ENCODE peak calls at places on chromosomes 4 and X, in four cellular contexts. U is NCI-H460, Z is lower lobe of right lung, C is C1 segment of cervical spinal cord. P is an unnamed sample.

GRCh38 chr4:21856754-21857153 is 91.8 kb downstream of the KCNIP4 start:
- DNase-seq in U (no peak), Z (no peak), C (peak), P (no peak)

GRCh38 chrX:94937491-94937890 is 1263.5 kb downstream of the FAM133A start:
- DNase-seq in C (no peak), Z (no peak), U (no peak), P (no peak)

GRCh38 chr4:142367326-142368188 is 478.5 kb downstream of the INPP4B start:
- DNase-seq in C (no peak), U (no peak), Z (no peak), P (no peak)

GRCh38 chr4:3668825-3669552 is 97.2 kb upstream of the ADRA2C start:
- DNase-seq in U (no peak), C (no peak), Z (no peak), P (no peak)

GRCh38 chrX:149003863-149004660 is 501.0 kb downstream of the IDS start:
- DNase-seq in Z (no peak), C (no peak), U (no peak), P (no peak)

GRCh38 chr4:189823611-189824010 is 117.1 kb upstream of the FRG1 start:
- DNase-seq in C (peak), Z (no peak), U (no peak), P (no peak)

GRCh38 chr4:15717126-15717525 is 14.3 kb downstream of the BST1 start:
- DNase-seq in U (no peak), Z (no peak), C (no peak), P (no peak)

GRCh38 chr4:144985536-144985935 is 112.5 kb downstream of the ANAPC10 start:
- DNase-seq in C (no peak), U (no peak), Z (no peak), P (no peak)

GRCh38 chr4:137359691-137360315 is 172.5 kb downstream of the PCDH18 start:
- DNase-seq in Z (no peak), U (no peak), C (no peak), P (no peak)

GRCh38 chr4:173095022-173095421 is 73.6 kb upstream of the GALNT7 start:
- DNase-seq in C (no peak), Z (no peak), U (no peak), P (no peak)

GRCh38 chr4:101718810-101719209 is 71.7 kb upstream of the BANK1 start:
- DNase-seq in U (no peak), Z (no peak), C (no peak), P (no peak)

GRCh38 chrX:41320393-41320792 is 13.6 kb upstream of the DDX3X start:
- DNase-seq in U (no peak), Z (no peak), C (no peak), P (no peak)

GRCh38 chr4:109303141-109303499 is 662 bp upstream of the COL25A1 start:
- DNase-seq in Z (no peak), C (no peak), U (no peak), P (no peak)

GRCh38 chr4:7352486-7352885 is 82.2 kb downstream of the PSAPL1 start:
- DNase-seq in Z (no peak), U (no peak), C (no peak), P (no peak)

GRCh38 chrX:40098264-40099045 is 697 bp upstream of the BCOR start:
- DNase-seq in C (peak), U (peak), Z (peak), P (peak)

GRCh38 chr4:184688447-184688846 is 38.9 kb downstream of the PRIMPOL start:
- DNase-seq in Z (no peak), U (peak), C (no peak), P (no peak)

GRCh38 chr4:74408639-74409038 is 36.3 kb upstream of the AREG start:
- DNase-seq in C (no peak), U (no peak), Z (no peak), P (no peak)

GRCh38 chr4:57187241-57187640 is 77.1 kb upstream of the IGFBP7 start:
- DNase-seq in C (no peak), Z (no peak), U (no peak), P (no peak)

GRCh38 chrX:102155806-102156179 is at the start of gene BEX5:
- DNase-seq in U (peak), C (peak), Z (peak), P (peak)

GRCh38 chr4:165723051-165723805 is 149.8 kb upstream of the TLL1 start:
- DNase-seq in Z (no peak), U (no peak), C (no peak), P (no peak)

GRCh38 chr4:109730294-109731051 is 603 bp upstream of the PLA2G12A start:
- DNase-seq in C (peak), Z (peak), U (peak), P (no peak)

GRCh38 chr4:127069675-127070074 is 563.1 kb upstream of the INTU start:
- DNase-seq in Z (no peak), C (no peak), U (no peak), P (no peak)

GRCh38 chrX:2552621-2553297 is 52.0 kb upstream of the DHRSX start:
- DNase-seq in C (no peak), Z (no peak), U (no peak), P (no peak)

GRCh38 chr4:75924309-75924708 is 16.5 kb downstream of the NAAA start:
- DNase-seq in Z (no peak), U (no peak), C (no peak), P (no peak)

GRCh38 chr4:113584407-113585150 is 177.0 kb downstream of the CAMK2D start:
- DNase-seq in C (peak), U (peak), Z (no peak), P (no peak)

GRCh38 chrX:152915541-152916241 is 17.8 kb downstream of the ZNF185 start:
- DNase-seq in Z (no peak), C (no peak), U (peak), P (no peak)

GRCh38 chr4:5982156-5982973 is 35.9 kb downstream of the C4orf50 start:
- DNase-seq in U (no peak), C (no peak), Z (no peak), P (no peak)

GRCh38 chr4:78787392-78788004 is 11.3 kb downstream of the BMP2K start:
- DNase-seq in U (no peak), C (no peak), Z (no peak), P (no peak)

P was measured in CD4-positive, alpha-beta memory T cell.